ENCODE peak calls at places on chromosomes 2 and 18, in ten cellular contexts. A is GM03348; X is LoVo; Q is hippocampal formation; O is T-helper 17 cell; W is retinal pigment epithelial cell; I is right cardiac atrium; H is caudate nucleus; E is activated CD4-positive, alpha-beta T cell treated with anti-CD3 and anti-CD28 coated beads, Interleukin-2, amount 50 U/mL, for 24 hours; T is GDM1. K is an unnamed sample.
A peak's percentile ranks its signal among the peaks of the same experiment; 100 is the strongest.

GRCh38 chr2:151051584-151052220 is 210.0 kb downstream of the RBM43 start:
- DNase-seq in X (peak; percentile 61), H (no peak), T (no peak), A (peak; percentile 47), E (no peak), Q (peak; percentile 7), W (no peak), I (no peak), O (no peak), K (peak; percentile 68)

GRCh38 chr2:42819160-42819559 is 26.8 kb upstream of the HAAO start:
- DNase-seq in W (no peak), E (no peak), O (no peak), X (peak; percentile 44), T (no peak), H (no peak), I (no peak), A (no peak), Q (no peak), K (no peak)

GRCh38 chr2:179051250-179051649 is 1.3 kb upstream of the CCDC141 start:
- DNase-seq in O (no peak), Q (no peak), I (no peak), H (no peak), X (no peak), T (no peak), W (no peak), A (no peak), E (no peak), K (no peak)

GRCh38 chr2:137367361-137367760 is 596.9 kb upstream of the HNMT start:
- DNase-seq in H (no peak), A (no peak), W (peak; percentile 79), O (no peak), X (no peak), I (no peak), Q (no peak), T (no peak), E (no peak), K (no peak)

GRCh38 chr2:174325932-174326879 is 8.5 kb upstream of the SP9 start:
- DNase-seq in Q (no peak), H (no peak), O (no peak), A (peak; percentile 83), W (no peak), T (no peak), X (no peak), E (no peak), I (peak; percentile 64), K (no peak)

GRCh38 chr2:54771166-54771565 is 47.7 kb downstream of the EML6 start:
- DNase-seq in W (no peak), Q (no peak), T (no peak), O (no peak), H (no peak), E (no peak), I (no peak), X (no peak), A (peak; percentile 30), K (peak; percentile 59)

GRCh38 chr2:102841107-102841840 is 79.4 kb downstream of the TMEM182 start:
- DNase-seq in X (peak; percentile 12), E (no peak), O (no peak), W (no peak), H (peak; percentile 60), Q (peak; percentile 28), T (peak; percentile 30), A (peak; percentile 79), I (peak; percentile 60), K (peak; percentile 65)

GRCh38 chr18:40197711-40198110 is 1757.3 kb upstream of the PIK3C3 start:
- DNase-seq in H (no peak), E (no peak), X (no peak), A (no peak), O (no peak), Q (no peak), W (no peak), I (no peak), T (no peak), K (no peak)

K was measured in kidney tubule cell.